ENCODE peak calls at places on chromosomes 11 and 22, in four cellular contexts. N, Q, M and U are unnamed samples.

GRCh38 chr11:70521475-70522260 is 123.3 kb downstream of the CTTN start:
- DNase-seq in M (no peak), N (no peak), Q (no peak), U (no peak)

GRCh38 chr11:86571273-86571948 is 101.0 kb downstream of the ME3 start:
- DNase-seq in M (no peak), N (no peak), Q (no peak), U (no peak)

GRCh38 chr11:121341609-121342008 is 49.0 kb downstream of the SC5D start:
- DNase-seq in N (no peak), Q (no peak), M (no peak), U (no peak)

GRCh38 chr11:74671520-74672196 is 59.6 kb downstream of the CHRDL2 start:
- DNase-seq in N (peak; percentile 27), M (peak; percentile 52), Q (no peak), U (peak; percentile 85)

GRCh38 chr11:59144096-59144495 is 1.4 kb downstream of the FAM111A start:
- DNase-seq in Q (no peak), N (no peak), M (no peak), U (no peak)

GRCh38 chr11:68838572-68838964 is 3.1 kb downstream of the CPT1A start:
- DNase-seq in M (no peak), N (no peak), Q (no peak), U (peak; percentile 30)

GRCh38 chr11:116148056-116148455 is 624.7 kb downstream of the BUD13 start:
- DNase-seq in Q (no peak), N (no peak), M (no peak), U (no peak)

GRCh38 chr11:24779791-24780190 is 282.9 kb downstream of the LUZP2 start:
- DNase-seq in N (peak; percentile 31), Q (no peak), M (no peak), U (no peak)

GRCh38 chr11:8085006-8085645 is 4.1 kb downstream of the TUB start:
- DNase-seq in M (no peak), Q (no peak), N (no peak), U (no peak)

GRCh38 chr22:23084453-23085350 is 14.4 kb downstream of the GNAZ start:
- DNase-seq in M (no peak), Q (no peak), N (no peak), U (no peak)

GRCh38 chr11:3807856-3808845 is at the start of gene PGAP2:
- DNase-seq in M (no peak), N (peak; percentile 43), Q (no peak), U (peak; percentile 47)

GRCh38 chr11:73429121-73429740 is 53.0 kb downstream of the RELT start:
- DNase-seq in Q (no peak), M (no peak), N (peak; percentile 70), U (peak; percentile 76)

GRCh38 chr22:31652911-31653684 is 8.9 kb downstream of the PISD start:
- DNase-seq in N (no peak), M (no peak), Q (no peak), U (no peak)

GRCh38 chr22:21698430-21699329 is 32.9 kb downstream of the PPIL2 start:
- DNase-seq in M (no peak), Q (no peak), N (no peak), U (peak; percentile 7)

GRCh38 chr11:76335827-76336226 is 45.1 kb downstream of the THAP12 start:
- DNase-seq in Q (no peak), M (no peak), N (no peak), U (no peak)

GRCh38 chr11:36583667-36584066 is 10.6 kb upstream of the IFTAP start:
- DNase-seq in N (no peak), M (no peak), Q (no peak), U (no peak)
- TF ChIP-seq CTCF in N (no peak), M (no peak), Q (no peak), U (no peak)

GRCh38 chr11:65866524-65867283 is 5.9 kb downstream of the EFEMP2 start:
- DNase-seq in Q (no peak), N (no peak), M (no peak), U (no peak)
- H3K4me3 ChIP-seq in Q (no peak overlapping the region), N (no peak overlapping the region), M (no peak overlapping the region), U (no peak overlapping the region)

DNA sequence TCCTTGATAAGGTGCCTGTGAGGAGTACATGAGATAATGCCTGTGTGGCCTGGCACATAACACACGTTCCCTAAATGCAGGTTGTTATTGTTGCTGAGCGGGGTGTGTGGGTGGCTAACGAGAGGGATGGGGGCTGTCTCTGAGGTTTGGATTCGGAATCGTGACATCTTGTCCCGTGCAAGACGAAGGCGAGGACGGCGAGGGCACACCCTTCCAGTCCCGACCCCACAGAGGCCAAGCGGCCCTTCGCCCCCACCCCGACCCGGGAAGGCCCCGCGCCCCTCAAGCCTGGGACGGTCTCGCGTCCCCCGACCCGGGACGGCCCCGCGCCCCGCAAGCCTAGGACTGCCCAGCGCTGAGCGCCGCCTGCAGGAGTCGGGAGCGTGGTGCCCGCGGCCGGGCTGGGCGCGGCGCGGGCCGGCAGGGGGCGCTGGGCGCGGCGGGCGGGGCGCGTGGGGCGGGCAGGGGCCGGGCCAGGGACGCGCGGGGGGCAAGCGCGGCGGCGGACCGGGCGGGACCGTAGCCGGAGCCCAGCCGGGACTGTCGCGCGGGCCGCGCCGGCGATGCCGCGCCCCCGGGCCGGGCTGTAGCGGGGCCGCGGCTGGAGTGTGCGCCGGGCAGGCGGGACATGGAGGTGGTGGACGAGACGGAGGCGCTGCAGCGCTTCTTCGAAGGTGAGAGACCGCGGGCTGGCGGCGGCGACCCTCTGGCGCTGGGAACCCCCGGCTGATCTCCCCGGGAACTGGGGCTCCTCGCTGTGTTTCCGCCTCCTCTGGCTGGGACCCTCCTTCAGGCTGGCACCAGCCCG is at the start of gene MYRF:
- DNase-seq in Q (no peak), M (no peak), N (no peak), U (peak; percentile 10)
- TF ChIP-seq CTCF in Q (peak; percentile 38), M (peak; percentile 75), N (peak; percentile 43), U (peak; percentile 28)

DNA sequence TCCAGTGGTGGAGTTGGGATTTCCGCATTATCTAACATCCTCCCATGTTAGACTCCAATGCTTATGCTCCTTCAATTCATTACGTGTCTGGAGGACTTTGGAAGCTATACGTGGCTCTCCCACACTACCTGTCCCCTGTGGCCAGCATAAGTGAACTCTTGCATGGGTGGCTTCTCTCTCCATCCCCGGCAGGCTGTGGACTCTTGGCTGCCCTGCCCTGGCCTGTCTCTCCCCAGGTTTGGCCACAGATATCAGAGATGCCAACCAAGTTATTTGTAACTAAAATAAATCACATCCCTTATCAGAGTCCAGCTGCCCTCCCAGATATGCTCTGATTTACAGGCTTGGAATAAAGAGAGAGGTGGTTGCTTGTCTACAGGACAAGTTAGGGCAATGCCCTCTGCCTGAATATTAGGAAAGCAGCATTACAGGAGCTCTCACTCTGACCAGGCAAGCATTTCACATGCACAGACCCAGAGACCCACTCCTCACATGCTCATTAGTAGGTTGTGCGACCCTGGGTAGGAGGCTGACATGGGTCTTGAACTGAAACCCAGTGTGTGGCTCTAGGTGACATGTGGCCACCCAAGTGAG is 4.6 kb downstream of the CD44 start:
- DNase-seq in N (no peak), M (no peak), Q (no peak), U (no peak)
- H3K4me3 ChIP-seq in N (peak overlapping the region; percentile 50), M (peak overlapping the region; percentile 15), Q (peak overlapping the region; percentile 86), U (peak overlapping the region; percentile 27)

GRCh38 chr11:47536925-47537324 is 16.0 kb downstream of the CELF1 start:
- DNase-seq in M (no peak), N (no peak), Q (no peak), U (no peak)

GRCh38 chr11:47532597-47533213 is 20.2 kb downstream of the CELF1 start:
- DNase-seq in N (no peak), Q (no peak), M (no peak), U (no peak)

GRCh38 chr11:47533690-47534135 is 19.2 kb downstream of the CELF1 start:
- DNase-seq in M (peak; percentile 68), Q (peak; percentile 58), N (peak; percentile 92), U (peak; percentile 81)

GRCh38 chr11:47538741-47539575 is 14.0 kb downstream of the CELF1 start:
- DNase-seq in M (no peak), Q (no peak), N (peak; percentile 25), U (no peak)

GRCh38 chr11:47534707-47535251 is 18.2 kb downstream of the CELF1 start:
- DNase-seq in M (no peak), Q (no peak), N (no peak), U (no peak)
- TF ChIP-seq CTCF in M (no peak), Q (no peak), N (no peak), U (no peak)

DNA sequence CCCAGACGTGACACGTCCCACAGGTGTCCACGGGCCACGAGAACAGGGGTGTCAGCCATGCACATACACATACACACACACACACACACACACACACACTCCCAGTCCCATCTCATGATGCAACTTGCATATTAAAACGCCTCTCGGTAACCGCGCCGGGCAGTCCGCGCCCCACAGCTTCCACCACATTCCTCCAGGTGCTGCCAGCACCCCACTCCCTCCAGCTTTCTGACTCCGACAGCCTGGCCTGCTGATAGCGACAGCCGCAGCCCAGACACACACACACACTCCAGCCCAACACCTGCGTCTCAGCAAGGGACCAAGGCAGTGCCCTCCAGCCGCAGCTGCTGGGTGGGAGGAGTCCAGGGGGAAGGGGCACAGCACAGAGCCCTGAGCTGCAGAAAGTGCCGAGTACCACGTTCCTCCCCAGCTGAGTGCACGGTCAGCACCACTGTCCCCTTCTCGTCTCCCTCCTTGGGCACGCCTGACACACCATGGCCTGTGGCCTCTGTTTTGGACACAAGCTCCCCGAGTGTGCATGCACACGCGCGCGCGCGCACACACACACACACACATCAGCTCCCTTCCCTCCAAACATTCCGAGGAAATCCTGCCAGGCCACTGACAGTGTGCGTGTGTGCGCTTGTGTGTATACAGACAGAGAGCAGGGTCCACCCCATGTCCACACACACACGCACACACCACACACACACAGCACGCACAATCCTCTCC is 1.3 kb downstream of the ELFN2 start:
- DNase-seq in Q (peak; percentile 24), M (no peak), N (peak; percentile 31), U (no peak)
- H3K4me3 ChIP-seq in Q (peak overlapping the region; percentile 67), M (no peak overlapping the region), N (no peak overlapping the region), U (peak overlapping the region; percentile 48)

DNA sequence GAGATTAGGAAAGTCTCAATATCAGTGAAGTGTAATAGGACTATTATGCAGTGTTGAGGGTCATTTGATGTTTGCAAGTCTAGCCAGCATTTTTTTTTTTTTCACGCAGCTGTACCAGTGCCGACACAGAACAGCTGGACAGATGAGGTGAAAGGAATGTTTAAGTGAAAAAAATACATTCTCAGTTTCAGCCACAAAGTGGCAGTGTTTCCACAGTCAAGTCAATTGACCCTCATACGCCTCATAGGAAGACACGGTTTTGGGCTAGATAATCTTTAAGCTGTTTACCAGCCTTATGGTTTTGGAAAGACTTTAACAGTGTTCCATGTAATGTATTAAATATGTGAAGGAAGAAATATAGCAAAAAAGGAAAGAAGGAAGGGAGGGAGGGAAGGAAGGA is 349.9 kb upstream of the ANO3 start:
- DNase-seq in N (peak; percentile 92), Q (peak; percentile 32), M (peak; percentile 12), U (peak; percentile 84)
- TF ChIP-seq CTCF in N (peak; percentile 63), Q (peak; percentile 56), M (peak; percentile 45), U (peak; percentile 68)